ENCODE peak calls at places on chromosomes 11 and 22, in five cellular contexts. E, D, P, R and C are unnamed samples.

GRCh38 chr11:32109138-32109537 is 18.3 kb downstream of the RCN1 start:
- DNase-seq in R (no peak), P (no peak), D (no peak), E (no peak), C (no peak)

GRCh38 chr22:37349043-37349814 is 66.9 kb downstream of the CYTH4 start:
- DNase-seq in R (no peak), D (no peak), P (no peak), E (no peak), C (no peak)

GRCh38 chr11:104394508-104394907 is 230.6 kb upstream of the PDGFD start:
- DNase-seq in D (no peak), E (no peak), R (no peak), P (no peak), C (no peak)

GRCh38 chr11:128328955-128329551 is 258.3 kb downstream of the ETS1 start:
- DNase-seq in D (no peak), P (no peak), R (no peak), E (no peak), C (no peak)

GRCh38 chr11:123454060-123454651 is 24.1 kb downstream of the GRAMD1B start:
- DNase-seq in R (no peak), E (no peak), P (no peak), D (no peak), C (no peak)

GRCh38 chr22:41305646-41306045 is 4.3 kb downstream of the ZC3H7B start:
- DNase-seq in E (no peak), P (no peak), R (no peak), D (no peak), C (no peak)

GRCh38 chr22:24208012-24208749 is 26.9 kb downstream of the SUSD2 start:
- DNase-seq in E (no peak), P (no peak), D (no peak), R (no peak), C (peak; percentile 14)

GRCh38 chr11:111870887-111871692 is at the start of gene ALG9:
- DNase-seq in R (peak; percentile 56), P (peak; percentile 95), E (peak; percentile 93), D (peak; percentile 81), C (peak; percentile 92)

GRCh38 chr11:119222308-119222707 is 16.2 kb downstream of the CBL start:
- DNase-seq in D (no peak), E (no peak), R (peak; percentile 37), P (no peak), C (no peak)

GRCh38 chr11:16261836-16262644 is 94.3 kb downstream of the SOX6 start:
- DNase-seq in D (no peak), P (no peak), R (no peak), E (no peak), C (no peak)

GRCh38 chr11:125483592-125483991 is 12.5 kb downstream of the FEZ1 start:
- DNase-seq in D (no peak), R (no peak), P (no peak), E (no peak), C (no peak)

GRCh38 chr22:41367680-41368542 is 13.8 kb upstream of the TEF start:
- DNase-seq in D (peak; percentile 45), E (no peak), R (no peak), P (peak; percentile 75), C (no peak)

GRCh38 chr11:112363527-112363926 is 102.9 kb upstream of the PLET1 start:
- DNase-seq in R (no peak), E (no peak), P (no peak), D (no peak), C (no peak)

GRCh38 chr11:70473186-70473872 is 75.0 kb downstream of the CTTN start:
- DNase-seq in R (no peak), P (no peak), E (no peak), D (no peak), C (no peak)

GRCh38 chr22:34812631-34813030 is 253.3 kb upstream of the ISX start:
- DNase-seq in E (no peak), P (no peak), D (no peak), R (no peak), C (no peak)

GRCh38 chr22:50301581-50301991 is 5.9 kb downstream of the PLXNB2 start:
- DNase-seq in E (no peak), R (no peak), D (no peak), P (no peak), C (no peak)

GRCh38 chr11:76747428-76747979 is 35.7 kb upstream of the TSKU start:
- DNase-seq in P (no peak), D (no peak), E (no peak), R (no peak), C (no peak)

GRCh38 chr22:19970479-19971275 is 29.1 kb upstream of the TXNRD2 start:
- DNase-seq in E (peak; percentile 91), P (peak; percentile 83), D (peak; percentile 71), R (no peak), C (peak; percentile 76)

GRCh38 chr22:38305481-38306448 is 11.5 kb downstream of the CSNK1E start:
- DNase-seq in P (no peak), E (peak; percentile 88), D (peak; percentile 80), R (no peak), C (peak; percentile 60)

GRCh38 chr22:28930357-28931007 is 47.1 kb downstream of the ZNRF3 start:
- DNase-seq in E (no peak), P (no peak), D (no peak), R (peak; percentile 37), C (peak; percentile 38)

GRCh38 chr11:108846009-108846408 is 181.1 kb downstream of the DDX10 start:
- DNase-seq in P (no peak), E (no peak), R (no peak), D (no peak), C (no peak)

GRCh38 chr11:126892781-126893180 is 107.8 kb downstream of the KIRREL3 start:
- DNase-seq in R (no peak), P (no peak), E (no peak), D (no peak), C (no peak)

GRCh38 chr11:128704517-128704916 is 10.6 kb downstream of the FLI1 start:
- DNase-seq in P (no peak), D (no peak), R (no peak), E (no peak), C (no peak)

GRCh38 chr11:10899542-10899830 is 41.6 kb upstream of the ZBED5 start:
- DNase-seq in E (no peak), P (peak; percentile 60), R (peak; percentile 32), D (no peak), C (no peak)

GRCh38 chr22:20514658-20515406 is 7.4 kb downstream of the MED15 start:
- DNase-seq in P (no peak), D (no peak), E (no peak), R (no peak), C (no peak)

GRCh38 chr11:112861356-112861755 is 99.9 kb upstream of the NCAM1 start:
- DNase-seq in P (no peak), R (no peak), D (no peak), E (no peak), C (no peak)

GRCh38 chr11:65314501-65315203 is at the start of gene CDC42EP2:
- DNase-seq in D (peak; percentile 86), E (peak; percentile 95), P (peak; percentile 93), R (peak; percentile 15), C (peak; percentile 95)

GRCh38 chr11:27926469-27926868 is 181.5 kb downstream of the KIF18A start:
- DNase-seq in E (no peak), D (no peak), P (no peak), R (no peak), C (no peak)

GRCh38 chr22:19495562-19496323 is 16.0 kb downstream of the CDC45 start:
- DNase-seq in D (no peak), P (no peak), R (no peak), E (no peak), C (no peak)

GRCh38 chr11:35709386-35709785 is 46.8 kb downstream of the TRIM44 start:
- DNase-seq in R (no peak), D (no peak), P (no peak), E (no peak), C (no peak)

GRCh38 chr22:38136607-38137006 is 26.1 kb upstream of the BAIAP2L2 start:
- DNase-seq in D (no peak), P (no peak), R (no peak), E (no peak), C (no peak)

GRCh38 chr11:130561441-130561881 is 113.0 kb downstream of the ADAMTS15 start:
- DNase-seq in R (no peak), D (no peak), E (no peak), P (no peak), C (no peak)

GRCh38 chr11:105244157-105244820 is 104.7 kb upstream of the CARD18 start:
- DNase-seq in R (no peak), E (no peak), D (no peak), P (no peak), C (no peak)